ENCODE peak calls at places on chromosomes 1 and 21, in six cellular contexts. J, T, R, B, N and C are unnamed samples.

GRCh38 chr1:156560585-156561163 is 11.7 kb downstream of the IQGAP3 start:
- DNase-seq in B (no peak), J (no peak), R (no peak), T (no peak), N (no peak), C (no peak)

GRCh38 chr1:113641396-113641795 is 117.9 kb downstream of the PHTF1 start:
- DNase-seq in R (no peak), T (no peak), B (no peak), N (no peak), J (no peak), C (no peak)

GRCh38 chr21:33949516-33950424 is 34.2 kb upstream of the ATP5PO start:
- DNase-seq in B (no peak), R (no peak), T (no peak), N (no peak), J (no peak), C (no peak)

GRCh38 chr1:41151846-41152245 is 90.3 kb downstream of the SCMH1 start:
- DNase-seq in T (no peak), N (no peak), R (no peak), J (no peak), B (no peak), C (no peak)

GRCh38 chr21:26846036-26846931 is 1.1 kb upstream of the ADAMTS1 start:
- DNase-seq in B (peak), R (no peak), T (peak), J (peak), N (no peak), C (no peak)

GRCh38 chr1:160795951-160796383 is at the start of gene LY9:
- DNase-seq in T (no peak), R (no peak), N (peak), B (no peak), J (no peak), C (peak)

GRCh38 chr1:42319128-42319851 is 15.7 kb downstream of the FOXJ3 start:
- DNase-seq in B (peak), T (no peak), N (no peak), R (no peak), J (no peak), C (no peak)

GRCh38 chr1:7121622-7121988 is 336.4 kb downstream of the CAMTA1 start:
- DNase-seq in J (no peak), T (peak), B (peak), N (no peak), R (no peak), C (no peak)

GRCh38 chr1:94648225-94649007 is 106.9 kb upstream of the F3 start:
- DNase-seq in N (no peak), R (peak), B (no peak), J (peak), T (no peak), C (no peak)

GRCh38 chr1:107877749-107878148 is 87.2 kb downstream of the VAV3 start:
- DNase-seq in B (no peak), R (no peak), N (no peak), T (no peak), J (no peak), C (no peak)

GRCh38 chr1:93132638-93133037 is 47.6 kb downstream of the TMED5 start:
- DNase-seq in T (no peak), B (no peak), R (no peak), N (no peak), J (no peak), C (no peak)

GRCh38 chr1:6412896-6413295 is 6.8 kb downstream of the HES2 start:
- DNase-seq in J (peak), N (no peak), R (no peak), T (no peak), B (no peak), C (no peak)